ENCODE peak calls at places on chromosomes 11 and 22, in eight cellular contexts. I, L, N, R, Q, T, C and V are unnamed samples.

GRCh38 chr22:34308101-34308500 is 387.8 kb upstream of the LARGE1 start:
- DNase-seq in Q (no peak), L (peak), N (no peak), T (no peak), C (no peak), R (no peak), I (no peak), V (no peak)

GRCh38 chr11:96103102-96103501 is 179.2 kb upstream of the MTMR2 start:
- DNase-seq in L (no peak), C (no peak), I (no peak), N (no peak), R (no peak), T (no peak), Q (no peak), V (no peak)

GRCh38 chr11:7436657-7437056 is 48.6 kb upstream of the OLFML1 start:
- DNase-seq in L (no peak), T (peak), N (no peak), R (no peak), I (no peak), Q (no peak), C (no peak), V (no peak)

GRCh38 chr11:119169272-119169719 is 771 bp downstream of the NLRX1 start:
- DNase-seq in N (peak), T (peak), L (peak), I (peak), Q (peak), R (no peak), C (no peak), V (peak)

GRCh38 chr11:130308925-130309324 is 5.8 kb downstream of the ZBTB44 start:
- DNase-seq in N (no peak), T (no peak), L (no peak), C (peak), Q (peak), I (no peak), R (no peak), V (no peak)

GRCh38 chr11:11916981-11917399 is 75.2 kb downstream of the USP47 start:
- DNase-seq in C (peak), N (peak), I (peak), T (no peak), R (no peak), Q (no peak), L (no peak), V (no peak)

GRCh38 chr11:79363861-79364378 is 76.9 kb downstream of the TENM4 start:
- DNase-seq in T (no peak), N (no peak), R (no peak), C (no peak), L (no peak), I (peak), Q (no peak), V (peak)

GRCh38 chr11:118529584-118530175 is 1.3 kb upstream of the TMEM25 start:
- DNase-seq in T (no peak), R (no peak), Q (no peak), L (no peak), N (no peak), I (no peak), C (no peak), V (no peak)

GRCh38 chr11:81497202-81497804 is 1236.4 kb downstream of the FAM181B start:
- DNase-seq in N (peak), I (no peak), Q (no peak), C (peak), R (no peak), T (peak), L (no peak), V (peak)

GRCh38 chr11:66472054-66472453 is 5.3 kb downstream of the PELI3 start:
- DNase-seq in N (no peak), I (no peak), C (no peak), Q (no peak), L (no peak), T (no peak), R (peak), V (no peak)

GRCh38 chr11:64856382-64857227 is 12.2 kb upstream of the CDC42BPG start:
- DNase-seq in I (peak), L (peak), R (peak), N (peak), Q (peak), C (peak), T (peak), V (peak)

GRCh38 chr11:128724891-128725611 is 31.2 kb downstream of the FLI1 start:
- DNase-seq in C (no peak), T (no peak), Q (no peak), L (no peak), N (no peak), I (no peak), R (no peak), V (no peak)

GRCh38 chr22:40572976-40573375 is 63.5 kb downstream of the MRTFA start:
- DNase-seq in C (no peak), T (no peak), R (no peak), I (no peak), L (no peak), Q (no peak), N (peak), V (no peak)

GRCh38 chr11:86443415-86443814 is 68.7 kb downstream of the CCDC81 start:
- DNase-seq in L (no peak), T (no peak), Q (no peak), C (no peak), N (no peak), R (no peak), I (no peak), V (no peak)

GRCh38 chr11:120061761-120062560 is 76.0 kb downstream of the TRIM29 start:
- DNase-seq in R (no peak), T (no peak), N (no peak), L (no peak), C (no peak), I (peak), Q (no peak), V (no peak)

GRCh38 chr11:12390258-12390657 is 12.9 kb downstream of the PARVA start:
- DNase-seq in I (no peak), N (no peak), Q (no peak), R (no peak), L (no peak), C (no peak), T (no peak), V (no peak)

GRCh38 chr11:71086687-71087258 is 165.6 kb downstream of the SHANK2 start:
- DNase-seq in C (peak), I (no peak), L (no peak), N (peak), T (no peak), R (peak), Q (peak), V (peak)

GRCh38 chr11:9459573-9460321 is 1.1 kb upstream of the ZNF143 start:
- DNase-seq in L (no peak), N (peak), I (peak), T (peak), Q (peak), R (no peak), C (peak), V (peak)

GRCh38 chr11:35185696-35186095 is 46.7 kb downstream of the CD44 start:
- DNase-seq in C (peak), R (no peak), Q (no peak), N (no peak), I (peak), T (no peak), L (no peak), V (no peak)

GRCh38 chr11:96306933-96307747 is 35.9 kb downstream of the MAML2 start:
- DNase-seq in R (peak), L (peak), I (peak), N (peak), C (peak), Q (peak), T (peak), V (peak)

GRCh38 chr11:86191874-86192273 is 52.7 kb upstream of the EED start:
- DNase-seq in Q (no peak), C (no peak), I (no peak), R (no peak), N (no peak), T (no peak), L (no peak), V (no peak)

GRCh38 chr11:75428301-75428724 is 4.7 kb downstream of the KLHL35 start:
- DNase-seq in R (peak), Q (peak), L (peak), C (peak), I (peak), N (peak), T (peak), V (peak)

GRCh38 chr11:68525930-68526329 is 65.4 kb downstream of the PPP6R3 start:
- DNase-seq in L (no peak), I (peak), Q (no peak), N (no peak), C (peak), R (no peak), T (peak), V (peak)

DNA sequence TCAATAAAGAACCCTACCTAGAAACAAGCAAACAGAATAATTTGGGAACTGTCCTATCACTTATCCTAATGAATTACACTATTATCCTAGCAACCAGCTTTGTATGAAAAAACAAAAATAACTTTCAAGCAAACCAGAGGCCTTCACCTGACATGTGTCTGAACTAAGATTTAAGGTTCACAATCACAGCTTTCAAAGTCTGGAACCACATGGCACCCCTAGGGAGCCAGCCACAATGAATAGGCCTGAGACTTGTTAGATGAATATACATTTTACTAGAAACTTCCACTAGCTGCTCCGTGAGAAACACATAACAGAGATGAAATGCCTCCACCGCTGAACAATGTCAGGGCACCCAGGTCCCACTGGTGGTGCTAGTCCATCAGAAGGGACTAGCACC is 65.8 kb upstream of the CYP2D6 start:
- DNase-seq in N (no peak), R (no peak), I (no peak), Q (no peak), L (no peak), C (no peak), T (no peak), V (no peak)
- H3K27ac ChIP-seq in N (no peak), R (no peak), I (no peak), Q (no peak), L (no peak), C (no peak), T (no peak), V (no peak)

GRCh38 chr11:61815790-61816735 is 740 bp downstream of the FADS1 start:
- DNase-seq in R (peak), C (peak), T (peak), L (peak), Q (peak), N (peak), I (peak), V (peak)
- TF ChIP-seq CTCF in R (no peak), C (peak), T (no peak), L (no peak), Q (no peak), N (no peak), I (no peak), V (no peak)

DNA sequence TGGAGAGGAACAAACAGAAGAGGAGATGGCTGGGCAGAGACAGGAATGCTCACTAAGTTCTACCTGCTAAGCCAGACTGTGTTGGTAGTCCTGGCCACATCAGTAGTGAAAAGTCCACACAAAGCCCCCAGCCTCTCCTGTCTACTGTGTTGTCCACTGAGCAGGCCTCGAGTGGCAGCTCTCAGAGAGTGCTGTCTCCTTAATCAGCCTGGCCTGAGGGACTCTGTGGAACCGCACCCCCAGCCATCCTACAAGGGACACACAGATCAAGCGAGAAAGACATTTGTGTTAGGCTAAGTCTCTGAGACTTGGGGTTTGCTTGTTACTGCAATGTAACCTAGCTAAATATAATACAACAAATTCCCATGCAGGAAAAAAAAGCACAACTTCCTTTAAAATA is 71.0 kb downstream of the PACSIN2 start:
- DNase-seq in Q (no peak), L (no peak), T (no peak), N (no peak), R (no peak), I (no peak), C (no peak), V (no peak)
- H3K27ac ChIP-seq in Q (peak), L (peak), T (no peak), N (no peak), R (no peak), I (no peak), C (no peak), V (no peak)

GRCh38 chr11:2885017-2885675 is 429 bp downstream of the CDKN1C start:
- DNase-seq in C (no peak), R (peak), T (peak), N (peak), I (no peak), L (peak), Q (no peak), V (no peak)
- TF ChIP-seq CTCF in C (peak), R (peak), T (peak), N (peak), I (no peak), L (peak), Q (no peak), V (peak)

GRCh38 chr11:77589521-77590193 is at the start of gene AQP11:
- DNase-seq in Q (peak), N (peak), L (peak), T (peak), C (peak), I (peak), R (peak), V (peak)
- H3K27ac ChIP-seq in Q (peak), N (peak), L (peak), T (no peak), C (no peak), I (peak), R (peak), V (peak)

DNA sequence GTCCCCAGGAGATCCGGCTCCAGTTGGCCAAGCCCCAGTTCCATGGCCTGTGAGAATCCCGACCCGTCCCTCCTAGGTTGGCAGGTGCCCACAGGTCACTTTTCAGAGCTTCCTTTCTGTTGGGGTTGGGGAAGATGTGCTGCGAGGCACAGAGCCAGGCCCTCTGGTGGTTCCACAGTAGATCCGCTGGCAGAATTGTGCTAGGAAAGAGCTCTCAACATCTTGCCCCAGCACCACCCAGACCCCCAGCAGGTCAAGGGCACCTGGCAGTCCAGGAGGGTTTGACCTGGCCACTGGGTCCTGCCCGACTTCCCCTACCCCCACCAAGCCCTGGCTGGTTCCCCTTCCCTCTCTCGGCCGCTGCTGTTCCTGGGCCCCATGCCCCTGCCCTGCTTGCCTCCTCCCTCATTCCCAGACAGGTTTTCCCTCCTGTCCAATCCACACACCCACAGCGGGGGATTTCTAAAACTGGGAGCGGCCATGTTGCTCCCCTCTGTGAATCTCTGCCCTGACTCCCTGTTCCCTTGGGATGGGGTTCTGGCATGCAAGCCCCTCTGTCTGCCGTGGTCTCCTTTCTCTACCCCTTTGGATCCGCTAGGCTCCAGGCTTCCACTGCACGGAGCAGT is 26.2 kb upstream of the GCAT start:
- DNase-seq in C (no peak), I (no peak), R (peak), Q (no peak), N (no peak), L (no peak), T (no peak), V (no peak)
- TF ChIP-seq CTCF in C (peak), I (peak), R (no peak), Q (peak), N (peak), L (no peak), T (peak), V (no peak)

GRCh38 chr22:35972559-35972958 is 56.1 kb downstream of the RBFOX2 start:
- DNase-seq in L (no peak), C (no peak), Q (no peak), R (no peak), I (no peak), T (no peak), N (no peak), V (no peak)

GRCh38 chr22:35973388-35973787 is 55.2 kb downstream of the RBFOX2 start:
- DNase-seq in R (no peak), L (no peak), N (no peak), C (no peak), Q (no peak), T (no peak), I (no peak), V (no peak)

GRCh38 chr22:35967046-35967397 is 61.6 kb downstream of the RBFOX2 start:
- DNase-seq in I (no peak), R (no peak), C (no peak), T (no peak), N (no peak), Q (no peak), L (no peak), V (no peak)

GRCh38 chr22:35970601-35971417 is 57.8 kb downstream of the RBFOX2 start:
- DNase-seq in R (no peak), L (no peak), T (no peak), I (no peak), N (no peak), Q (no peak), C (no peak), V (no peak)

GRCh38 chr22:35971418-35972119 is 57.1 kb downstream of the RBFOX2 start:
- DNase-seq in R (no peak), T (peak), C (peak), N (peak), I (peak), L (no peak), Q (no peak), V (no peak)
- H3K27ac ChIP-seq in R (no peak), T (peak), C (peak), N (peak), I (peak), L (peak), Q (no peak), V (no peak)

DNA sequence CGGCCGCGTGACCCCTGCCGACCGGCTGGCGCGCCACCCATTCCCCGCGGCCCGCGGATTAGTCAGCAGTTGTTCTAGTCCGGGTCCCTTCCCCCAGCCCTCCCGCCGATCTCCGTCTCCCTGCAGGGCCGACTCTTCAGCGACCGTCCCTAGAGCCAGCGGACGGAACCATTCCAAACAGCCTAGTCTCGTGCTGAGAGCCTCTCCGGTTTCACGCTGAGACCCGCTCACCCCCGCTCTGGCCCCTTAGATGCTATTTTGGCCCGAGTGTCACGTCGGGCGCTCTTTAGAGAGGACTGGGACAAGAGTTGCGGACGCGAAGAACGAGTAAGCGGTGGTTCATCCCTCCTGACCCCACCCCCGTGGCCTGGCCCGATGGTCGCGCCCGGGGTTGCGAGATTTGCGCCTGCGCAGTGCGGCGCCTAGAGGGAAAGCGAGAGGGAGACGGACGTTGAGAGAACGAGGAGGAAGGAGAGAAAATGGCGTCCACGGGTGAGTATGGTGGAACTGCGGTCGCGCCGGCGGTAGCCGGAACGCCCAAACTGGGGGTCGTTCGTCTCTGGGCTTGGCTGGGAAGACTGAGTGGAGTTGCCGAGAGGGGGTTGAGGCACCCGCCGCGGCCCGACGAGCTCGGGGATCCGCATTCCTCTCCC is at the start of the genes EWSR1 and RHBDD3:
- DNase-seq in I (peak), R (peak), L (peak), N (peak), Q (peak), C (peak), T (peak), V (peak)
- TF ChIP-seq CTCF in I (no peak), R (no peak), L (no peak), N (no peak), Q (no peak), C (no peak), T (no peak), V (no peak)